ENCODE peak calls at places on chromosomes 3 and 15, in eight cellular contexts. G is cardiac muscle cell; Q is kidney epithelial cell; D is Panc1; V is CD8-positive, alpha-beta T cell; J is heart left ventricle; N is GM06990; Y is lower lobe of right lung. C is an unnamed sample. For H3K36me3, the result is how much of the 10 kb centered on the place peaks cover.

GRCh38 chr3:122183521-122183892 is at the start of gene CASR:
- DNase-seq in G (peak), V (no peak), Q (peak), Y (peak), N (peak), J (no peak), D (no peak), C (peak)

GRCh38 chr15:76345880-76346665 is 9.5 kb downstream of the ISL2 start:
- DNase-seq in Y (peak), V (no peak), Q (no peak), N (peak), D (no peak), J (no peak), G (no peak), C (no peak)

GRCh38 chr15:70466895-70467529 is 296.3 kb downstream of the UACA start:
- DNase-seq in J (peak), G (peak), V (peak), D (no peak), Y (peak), N (peak), Q (no peak), C (peak)

GRCh38 chr15:64635486-64635815 is 139.9 kb downstream of the RBPMS2 start:
- DNase-seq in Q (peak), J (peak), N (no peak), D (no peak), V (no peak), G (peak), Y (no peak), C (peak)

GRCh38 chr3:4978259-4978965 is 825 bp upstream of the BHLHE40 start:
- DNase-seq in Q (peak), N (peak), Y (peak), G (peak), V (peak), J (peak), D (no peak), C (peak)

GRCh38 chr3:12467746-12468145 is 16.5 kb upstream of the TSEN2 start:
- DNase-seq in N (no peak), Y (no peak), J (no peak), D (no peak), V (no peak), Q (no peak), G (no peak), C (no peak)

GRCh38 chr3:55330355-55330754 is 156.8 kb downstream of the WNT5A start:
- DNase-seq in N (no peak), G (peak), V (no peak), J (no peak), Y (no peak), D (peak), Q (peak), C (peak)

GRCh38 chr3:183563686-183563941 is 8.1 kb upstream of the KLHL6 start:
- DNase-seq in D (no peak), N (no peak), V (no peak), Y (no peak), Q (no peak), G (no peak), J (no peak), C (no peak)

GRCh38 chr15:78243491-78243941 is 9.2 kb upstream of the ACSBG1 start:
- DNase-seq in G (peak), D (no peak), J (peak), Y (no peak), V (no peak), N (no peak), Q (no peak), C (peak)

GRCh38 chr15:35107122-35107521 is 22.0 kb upstream of the NANOGP8 start:
- DNase-seq in J (no peak), N (no peak), Q (no peak), D (no peak), G (no peak), V (no peak), Y (no peak), C (peak)

GRCh38 chr3:104168386-104168785 is 1198.3 kb upstream of the ALCAM start:
- DNase-seq in J (no peak), Y (no peak), G (no peak), D (no peak), Q (no peak), N (no peak), V (no peak), C (no peak)

GRCh38 chr3:22585504-22585903 is 617.6 kb upstream of the UBE2E2 start:
- DNase-seq in D (no peak), Q (peak), J (no peak), Y (no peak), N (no peak), V (no peak), G (peak), C (peak)

GRCh38 chr3:14201881-14202684 is 23.5 kb downstream of the LSM3 start:
- DNase-seq in Y (no peak), N (no peak), G (no peak), Q (no peak), D (no peak), V (no peak), J (no peak), C (no peak)

GRCh38 chr3:29601861-29602585 is 321.2 kb downstream of the RBMS3 start:
- DNase-seq in Y (no peak), G (peak), D (no peak), V (no peak), N (no peak), J (no peak), Q (no peak), C (no peak)

GRCh38 chr3:99945328-99945995 is 127.8 kb downstream of the CMSS1 start:
- DNase-seq in J (no peak), Q (no peak), V (no peak), N (no peak), G (no peak), Y (no peak), D (no peak), C (no peak)

GRCh38 chr3:102192575-102192974 is 242.2 kb upstream of the ZPLD1 start:
- DNase-seq in Y (no peak), D (no peak), J (no peak), Q (no peak), N (no peak), V (no peak), G (no peak), C (peak)

GRCh38 chr15:24955549-24955929 is 752 bp downstream of the SNRPN start:
- DNase-seq in N (peak), D (no peak), Y (peak), G (no peak), V (peak), Q (no peak), J (peak), C (no peak)

GRCh38 chr3:144051211-144051610 is 79.6 kb downstream of the DIPK2A start:
- DNase-seq in G (no peak), V (no peak), D (no peak), N (no peak), Q (no peak), J (no peak), Y (no peak), C (no peak)

GRCh38 chr15:72825831-72826230 is 42.3 kb upstream of the ADPGK start:
- DNase-seq in D (no peak), G (no peak), Q (no peak), N (no peak), Y (no peak), J (no peak), V (no peak), C (no peak)

GRCh38 chr3:195558602-195559001 is 15.5 kb upstream of the PPP1R2 start:
- DNase-seq in Q (no peak), Y (no peak), V (no peak), N (no peak), J (no peak), G (peak), D (no peak), C (peak)

GRCh38 chr15:74441248-74441939 is 7.6 kb upstream of the SEMA7A start:
- DNase-seq in G (no peak), D (no peak), J (no peak), Q (no peak), N (no peak), V (no peak), Y (no peak), C (no peak)

GRCh38 chr3:106510206-106510605 is 641.4 kb upstream of the CBLB start:
- DNase-seq in D (no peak), J (no peak), Y (no peak), V (no peak), G (no peak), Q (no peak), N (no peak), C (no peak)

GRCh38 chr3:120854908-120855526 is 53.0 kb upstream of the STXBP5L start:
- DNase-seq in G (no peak), Q (no peak), Y (no peak), J (no peak), V (no peak), D (no peak), N (no peak), C (peak)

GRCh38 chr15:92091155-92091734 is 237.7 kb downstream of the SLCO3A1 start:
- DNase-seq in V (no peak), D (no peak), Q (no peak), N (no peak), Y (peak), G (peak), J (no peak), C (peak)

GRCh38 chr15:74873756-74874424 is 725 bp upstream of the SCAMP2 start:
- DNase-seq in N (no peak), V (no peak), Q (no peak), J (peak), G (peak), D (no peak), Y (peak), C (no peak)

GRCh38 chr15:68700395-68701123 is 120.1 kb downstream of the ANP32A start:
- DNase-seq in V (no peak), Y (no peak), Q (no peak), J (peak), N (no peak), D (no peak), G (peak), C (no peak)

GRCh38 chr3:39122811-39123210 is 15.3 kb downstream of the TTC21A start:
- DNase-seq in Q (no peak), J (no peak), G (no peak), Y (no peak), N (no peak), V (no peak), D (no peak), C (no peak)

GRCh38 chr3:39125837-39126500 is 18.5 kb downstream of the TTC21A start:
- DNase-seq in Y (no peak), N (no peak), V (no peak), J (no peak), D (no peak), Q (no peak), G (peak), C (peak)

GRCh38 chr3:39126532-39127071 is 19.1 kb downstream of the TTC21A start:
- DNase-seq in D (no peak), N (no peak), Y (peak), V (no peak), G (peak), Q (no peak), J (no peak), C (peak)

GRCh38 chr3:39127296-39127906 is 19.9 kb downstream of the TTC21A start:
- DNase-seq in D (no peak), V (no peak), N (no peak), Y (no peak), J (no peak), Q (no peak), G (no peak), C (no peak)

GRCh38 chr3:39124876-39125836 is 17.7 kb downstream of the TTC21A start:
- DNase-seq in V (no peak), J (no peak), Q (no peak), Y (peak), N (no peak), D (no peak), G (peak), C (peak)
- TF ChIP-seq CTCF in V (no peak), J (peak), Q (peak), Y (peak), N (no peak), D (peak), G (peak), C (peak)

GRCh38 chr3:78846688-78847087 is 921.1 kb downstream of the ROBO1 start:
- DNase-seq in J (no peak), N (no peak), Q (no peak), D (no peak), V (no peak), G (peak), Y (no peak), C (peak)
- H3K36me3 ChIP-seq in J (under half), N (under half), Q (under half), D (under half), V (under half), G (under half), Y (under half), C (under half)

GRCh38 chr3:136249593-136250225 is 431 bp upstream of the PCCB start:
- DNase-seq in N (no peak), V (no peak), G (no peak), Y (no peak), J (no peak), D (no peak), Q (no peak), C (peak)
- H3K4me3 ChIP-seq in N (peak), V (peak), G (peak), Y (peak), J (peak), D (peak), Q (peak), C (peak)

DNA sequence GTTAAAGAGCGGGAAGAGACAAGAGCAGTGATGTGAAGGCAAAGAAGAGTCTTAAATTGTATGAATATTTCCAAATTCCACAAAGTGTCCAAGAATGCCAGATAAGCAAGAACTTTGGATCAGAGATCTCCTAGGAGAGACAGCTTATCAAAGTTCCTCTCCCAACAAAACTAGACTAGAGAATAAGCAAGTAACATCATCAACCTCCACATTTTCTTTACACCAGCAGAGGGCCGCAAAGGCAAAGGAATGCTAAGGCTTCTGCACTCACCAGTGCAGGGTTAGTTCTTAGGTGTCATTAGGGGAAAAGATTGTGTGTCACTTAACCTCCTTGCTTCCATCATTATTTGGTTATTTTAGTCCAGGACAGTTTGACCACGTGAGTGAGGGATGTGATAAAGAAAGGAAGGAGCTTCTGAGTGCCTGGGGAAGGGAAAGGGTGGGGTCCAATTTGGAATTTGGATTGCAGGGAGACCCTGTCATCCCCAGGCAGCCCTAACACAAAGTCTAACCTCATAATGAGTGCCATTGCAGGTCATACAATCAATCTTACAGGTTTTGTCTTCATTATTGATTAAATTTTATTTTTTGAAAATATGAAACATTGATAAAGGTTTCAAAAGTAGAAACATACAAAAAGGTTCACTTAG is 7.5 kb upstream of the CMTM6 start:
- DNase-seq in V (peak), Y (no peak), J (peak), D (no peak), N (no peak), G (peak), Q (no peak), C (peak)
- TF ChIP-seq CTCF in V (peak), Y (peak), J (peak), D (peak), N (peak), G (peak), Q (peak), C (peak)

GRCh38 chr15:50814634-50815033 is 49.1 kb upstream of the SPPL2A start:
- DNase-seq in G (no peak), N (no peak), J (no peak), Q (no peak), D (no peak), Y (no peak), V (no peak), C (no peak)

GRCh38 chr15:50813865-50814264 is 48.4 kb upstream of the SPPL2A start:
- DNase-seq in D (no peak), G (no peak), V (no peak), N (no peak), Y (no peak), Q (no peak), J (no peak), C (no peak)

GRCh38 chr15:50813089-50813488 is 47.6 kb upstream of the SPPL2A start:
- DNase-seq in G (no peak), V (no peak), Y (no peak), J (no peak), D (no peak), Q (no peak), N (no peak), C (no peak)

GRCh38 chr15:50808728-50809127 is 43.2 kb upstream of the SPPL2A start:
- DNase-seq in G (no peak), V (no peak), N (no peak), D (no peak), J (no peak), Q (no peak), Y (no peak), C (peak)

DNA sequence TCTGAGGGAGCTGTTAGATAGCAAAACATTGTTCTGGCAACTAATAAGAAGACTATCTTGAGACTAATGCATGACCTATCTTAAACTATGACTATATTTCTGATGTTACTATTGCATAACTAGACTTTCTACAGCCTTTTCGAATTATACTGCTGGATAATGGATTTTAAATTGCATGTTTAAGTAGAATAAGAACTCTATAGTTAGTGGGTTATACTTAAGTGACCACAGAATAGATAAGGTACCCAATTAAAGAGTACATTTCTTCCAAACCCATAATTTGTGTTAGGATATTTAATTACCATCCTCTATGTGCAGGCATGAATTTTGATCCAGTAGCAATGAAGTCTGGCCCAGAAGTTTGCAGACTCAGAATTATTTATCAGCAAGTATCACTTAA is 44.6 kb upstream of the SPPL2A start:
- DNase-seq in J (no peak), Y (no peak), N (no peak), G (no peak), D (no peak), Q (no peak), V (no peak), C (peak)
- H3K36me3 ChIP-seq in J (under half), Y (under half), N (under half), G (under half), D (under half), Q (under half), V (under half), C (under half)

GRCh38 chr3:152321806-152322377 is 53.2 kb downstream of the MBNL1 start:
- DNase-seq in D (no peak), G (no peak), Q (no peak), V (no peak), N (no peak), Y (no peak), J (no peak), C (no peak)

GRCh38 chr3:152321321-152321720 is 52.6 kb downstream of the MBNL1 start:
- DNase-seq in V (no peak), J (no peak), D (no peak), Y (no peak), N (no peak), Q (no peak), G (no peak), C (no peak)

GRCh38 chr3:152322756-152323155 is 54.0 kb downstream of the MBNL1 start:
- DNase-seq in D (no peak), N (peak), G (peak), J (no peak), V (no peak), Q (no peak), Y (no peak), C (no peak)

GRCh38 chr3:152325136-152325535 is 56.4 kb downstream of the MBNL1 start:
- DNase-seq in J (no peak), D (no peak), N (no peak), Q (no peak), V (no peak), Y (no peak), G (no peak), C (no peak)

DNA sequence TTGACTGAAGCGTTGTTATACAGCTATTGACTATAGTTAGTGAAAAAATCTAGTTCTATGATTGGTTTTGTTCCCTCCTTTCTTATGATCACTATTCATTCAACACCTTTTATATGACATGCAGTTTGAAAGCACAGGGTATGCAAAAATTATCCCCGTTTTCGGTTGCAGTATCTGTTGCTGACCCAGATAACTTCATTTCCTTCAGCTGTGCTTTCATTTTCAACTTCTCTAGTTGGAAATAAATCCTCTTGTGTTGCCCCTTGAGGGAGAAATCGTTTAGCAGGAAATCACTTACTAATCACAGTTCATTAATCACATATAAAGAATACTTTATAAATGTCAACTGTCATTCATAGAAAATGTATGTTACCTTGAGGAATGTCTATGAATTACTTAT is 55.1 kb downstream of the MBNL1 start:
- DNase-seq in Q (no peak), G (no peak), N (peak), V (no peak), J (no peak), D (no peak), Y (no peak), C (no peak)
- H3K4me3 ChIP-seq in Q (no peak), G (no peak), N (no peak), V (peak), J (peak), D (no peak), Y (no peak), C (no peak)